ENCODE peak calls at places on chromosomes 11 and 22, in seven cellular contexts. W is H1, Z is AG04449, A is fibroblast of lung, S is HepG2, E is HFF-Myc, C is suprapubic skin. J is an unnamed sample.

GRCh38 chr11:25981998-25982397 is 349.9 kb upstream of the ANO3 start:
- DNase-seq in E (peak), Z (peak), S (peak), A (peak), C (no peak), W (no peak), J (peak)

GRCh38 chr22:48843640-48844039 is 984.0 kb downstream of the BRD1 start:
- DNase-seq in Z (no peak), E (no peak), C (no peak), W (peak), A (no peak), S (no peak), J (no peak)

GRCh38 chr11:86955674-86956522 is 703 bp upstream of the FZD4 start:
- DNase-seq in Z (no peak), W (peak), C (peak), A (peak), S (peak), E (peak), J (peak)

GRCh38 chr11:1453611-1454386 is 32.8 kb downstream of the MOB2 start:
- DNase-seq in Z (no peak), W (peak), E (no peak), A (no peak), C (no peak), S (peak), J (no peak)

GRCh38 chr11:44319170-44319551 is 9.2 kb upstream of the ALX4 start:
- DNase-seq in E (no peak), C (no peak), Z (no peak), A (no peak), S (no peak), W (peak), J (no peak)

GRCh38 chr11:88482871-88483301 is 145.3 kb upstream of the CTSC start:
- DNase-seq in S (no peak), W (no peak), A (peak), E (no peak), C (no peak), Z (peak), J (peak)

GRCh38 chr22:40224702-40225101 is 47.0 kb downstream of the TNRC6B start:
- DNase-seq in A (peak), Z (no peak), C (no peak), W (no peak), E (no peak), S (no peak), J (no peak)

GRCh38 chr11:83303358-83303757 is 17.2 kb upstream of the CCDC90B start:
- DNase-seq in C (no peak), W (no peak), E (no peak), S (no peak), Z (no peak), A (no peak), J (no peak)

GRCh38 chr11:106917973-106918372 is 100.3 kb downstream of the GUCY1A2 start:
- DNase-seq in C (no peak), S (peak), E (no peak), Z (no peak), A (no peak), W (peak), J (no peak)

GRCh38 chr11:45021692-45022130 is 71.0 kb upstream of the TP53I11 start:
- DNase-seq in A (peak), Z (no peak), E (no peak), C (peak), S (no peak), W (peak), J (no peak)

GRCh38 chr22:48950151-48950915 is 877.3 kb downstream of the BRD1 start:
- DNase-seq in Z (no peak), S (no peak), W (peak), A (no peak), C (peak), E (no peak), J (no peak)

GRCh38 chr11:27294654-27295053 is 68.4 kb downstream of the CCDC34 start:
- DNase-seq in E (no peak), W (no peak), S (no peak), C (no peak), A (no peak), Z (no peak), J (no peak)

DNA sequence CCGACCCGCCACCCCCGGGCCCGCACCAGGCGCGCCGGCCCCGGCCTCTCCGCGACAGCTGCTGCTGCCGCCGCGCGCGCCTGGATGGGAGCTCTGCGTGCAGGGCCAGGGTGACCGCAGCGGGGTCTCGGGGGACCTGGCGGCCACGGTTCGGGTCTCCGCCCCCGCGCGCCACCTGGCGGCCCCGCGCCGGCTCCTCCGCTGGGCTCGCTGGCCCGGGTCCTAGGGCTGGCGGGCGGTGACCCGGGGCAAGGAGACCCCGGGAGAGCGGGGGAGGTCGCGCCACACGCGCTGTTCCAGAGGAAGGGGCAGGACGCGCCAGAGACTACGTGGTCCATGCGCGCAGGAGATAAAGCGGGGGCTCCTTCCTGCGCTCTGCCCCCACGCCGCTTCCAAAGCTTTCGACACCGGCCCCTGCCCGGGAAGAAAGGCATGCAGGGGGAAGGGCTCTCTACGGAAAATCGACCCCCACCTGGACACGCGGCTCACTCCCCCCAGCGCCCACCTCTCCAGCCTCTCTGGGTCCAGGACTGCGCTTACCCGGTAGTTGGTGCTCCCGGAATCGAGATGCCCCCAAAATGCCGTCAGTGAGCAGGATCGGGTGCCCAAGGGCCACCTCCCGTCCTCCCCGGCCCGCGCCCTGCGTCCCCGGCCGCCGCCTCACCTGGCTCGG is 480 bp downstream of the SHANK2 start:
- DNase-seq in S (no peak), E (no peak), C (no peak), A (no peak), Z (no peak), W (peak), J (no peak)
- TF ChIP-seq CTCF in S (peak), E (no peak), C (no peak), A (no peak), Z (no peak), W (peak), J (peak)

GRCh38 chr11:62851807-62852522 is 12.6 kb upstream of the WDR74 start:
- DNase-seq in S (peak), W (no peak), E (no peak), Z (no peak), A (no peak), C (no peak), J (no peak)

GRCh38 chr11:62853279-62853965 is 14.0 kb upstream of the WDR74 start:
- DNase-seq in S (no peak), Z (no peak), W (no peak), C (no peak), E (no peak), A (no peak), J (no peak)

GRCh38 chr11:62852523-62853188 is 13.3 kb upstream of the WDR74 start:
- DNase-seq in Z (no peak), S (no peak), E (no peak), W (no peak), C (no peak), A (no peak), J (no peak)

GRCh38 chr11:62854013-62854824 is 14.8 kb upstream of the WDR74 start:
- DNase-seq in A (no peak), S (no peak), W (no peak), Z (no peak), E (no peak), C (no peak), J (no peak)

GRCh38 chr11:62850911-62851806 is 11.8 kb upstream of the WDR74 start:
- DNase-seq in E (no peak), Z (no peak), W (no peak), C (no peak), A (no peak), S (peak), J (no peak)
- H3K4me3 ChIP-seq in E (no peak), Z (no peak), W (peak), C (no peak), A (no peak), S (no peak), J (no peak)

GRCh38 chr11:13834463-13834862 is 128.1 kb upstream of the SPON1 start:
- DNase-seq in A (no peak), Z (no peak), C (no peak), S (no peak), W (peak), E (no peak), J (no peak)
- TF ChIP-seq CTCF in A (peak), Z (peak), C (no peak), S (peak), W (peak), E (peak), J (peak)

DNA sequence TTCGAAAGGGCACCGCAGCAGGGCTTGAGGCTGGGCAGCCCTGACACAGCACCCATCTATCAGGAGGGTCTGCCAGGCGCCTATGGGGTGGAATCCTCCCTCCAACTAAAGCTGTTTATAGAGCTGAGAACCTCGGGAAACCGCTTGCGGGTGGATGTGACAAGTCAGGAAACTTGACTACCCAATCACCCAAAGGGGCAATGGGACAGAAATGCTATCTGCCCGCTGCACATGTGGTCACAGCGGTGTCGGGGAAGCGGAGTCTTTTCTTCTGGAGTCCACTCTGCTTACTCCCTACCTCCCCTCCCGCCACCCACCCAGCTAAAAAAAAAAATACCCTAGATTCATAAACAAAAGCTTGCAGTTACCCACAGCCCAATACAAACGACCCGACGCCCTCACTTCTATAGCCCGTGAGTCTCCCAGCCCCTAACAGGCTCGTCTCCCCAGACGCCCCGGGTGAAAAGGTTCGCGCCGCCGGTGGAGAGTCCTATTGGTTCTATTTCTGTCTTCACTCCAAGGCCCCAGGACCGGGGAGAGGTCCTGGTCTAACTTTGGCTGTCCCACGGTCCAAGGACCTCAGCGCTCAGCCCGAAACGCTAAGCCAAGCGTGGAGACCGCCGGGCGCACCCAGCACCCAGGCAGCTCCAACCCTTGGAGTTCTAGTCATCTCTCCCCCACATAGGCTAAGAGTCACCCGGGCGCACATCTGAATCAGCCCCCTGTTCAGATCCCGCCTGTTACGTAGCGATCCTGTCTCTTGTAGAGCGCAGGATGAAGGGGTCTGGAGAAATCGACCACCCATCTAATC is 1.4 kb downstream of the TRPC6 start:
- DNase-seq in Z (no peak), A (no peak), S (no peak), C (no peak), W (peak), E (no peak), J (no peak)
- H3K4me3 ChIP-seq in Z (peak), A (peak), S (no peak), C (peak), W (peak), E (peak), J (peak)

GRCh38 chr22:26047920-26048319 is 121.3 kb upstream of the SEZ6L start:
- DNase-seq in W (no peak), S (no peak), Z (no peak), A (no peak), C (no peak), E (no peak), J (no peak)
- TF ChIP-seq CTCF in W (no peak), S (no peak), Z (no peak), A (no peak), C (no peak), E (no peak), J (no peak)

J was measured in fibroblast of villous mesenchyme.